ENCODE peak calls at places on chromosome 12, in six cellular contexts. Y is lower leg skin, L is bronchial epithelial cell, M is tibial nerve, J is heart right ventricle, G is choroid plexus epithelial cell. V is an unnamed sample.

GRCh38 chr12:49636574-49636973 is 13.2 kb downstream of the PRPF40B start:
- DNase-seq in Y (no peak), L (no peak), M (no peak), J (no peak), G (no peak), V (no peak)

GRCh38 chr12:114655934-114656697 is 27.9 kb downstream of the TBX3 start:
- DNase-seq in Y (no peak), L (no peak), M (no peak), J (no peak), G (peak), V (no peak)

GRCh38 chr12:15393995-15394394 is 71.7 kb downstream of the PTPRO start:
- DNase-seq in Y (no peak), L (no peak), M (no peak), J (no peak), G (no peak), V (no peak)

GRCh38 chr12:91113621-91114020 is 2.3 kb upstream of the LUM start:
- DNase-seq in Y (no peak), L (no peak), M (no peak), J (no peak), G (no peak), V (no peak)

GRCh38 chr12:79512068-79512467 is 178.7 kb downstream of the PAWR start:
- DNase-seq in Y (no peak), L (no peak), M (no peak), J (no peak), G (no peak), V (no peak)

GRCh38 chr12:88784166-88784565 is 203.9 kb upstream of the KITLG start:
- DNase-seq in Y (no peak), L (no peak), M (no peak), J (no peak), G (peak), V (no peak)

GRCh38 chr12:88247241-88247643 is 105.1 kb downstream of the TMTC3 start:
- DNase-seq in Y (no peak), L (peak), M (no peak), J (no peak), G (peak), V (no peak)

GRCh38 chr12:118183711-118184110 is 47.8 kb downstream of the PEBP1 start:
- DNase-seq in Y (no peak), L (peak), M (no peak), J (no peak), G (no peak), V (no peak)

GRCh38 chr12:120666577-120667390 is 20.2 kb upstream of the MLEC start:
- DNase-seq in Y (no peak), L (no peak), M (no peak), J (no peak), G (no peak), V (no peak)

GRCh38 chr12:24111101-24111500 is 161.6 kb upstream of the SOX5 start:
- DNase-seq in Y (no peak), L (peak), M (no peak), J (no peak), G (peak), V (no peak)

GRCh38 chr12:13436696-13437391 is 240.3 kb downstream of the EMP1 start:
- DNase-seq in Y (no peak), L (peak), M (no peak), J (no peak), G (peak), V (no peak)

GRCh38 chr12:112175361-112176155 is 50.2 kb downstream of the TRAFD1 start:
- DNase-seq in Y (no peak), L (no peak), M (no peak), J (no peak), G (no peak), V (no peak)

GRCh38 chr12:104507672-104508071 is 50.9 kb downstream of the CHST11 start:
- DNase-seq in Y (no peak), L (no peak), M (no peak), J (no peak), G (no peak), V (no peak)

GRCh38 chr12:26245175-26245942 is 50.0 kb downstream of the SSPN start:
- DNase-seq in Y (no peak), L (no peak), M (no peak), J (no peak), G (no peak), V (no peak)
- TF ChIP-seq CTCF in Y (no peak), L (no peak), M (no peak), J (no peak), G (no peak), V (no peak)

GRCh38 chr12:94545937-94546771 is 86.5 kb upstream of the CEP83 start:
- DNase-seq in Y (no peak), L (peak), M (no peak), J (no peak), G (peak), V (peak)
- TF ChIP-seq CTCF in Y (no peak), L (peak), M (peak), J (peak), G (peak), V (peak)

GRCh38 chr12:53195516-53196420 is 11.3 kb downstream of the ITGB7 start:
- DNase-seq in Y (no peak), L (peak), M (no peak), J (no peak), G (no peak), V (no peak)
- TF ChIP-seq CTCF in Y (no peak), L (no peak), M (no peak), J (no peak), G (no peak), V (no peak)

DNA sequence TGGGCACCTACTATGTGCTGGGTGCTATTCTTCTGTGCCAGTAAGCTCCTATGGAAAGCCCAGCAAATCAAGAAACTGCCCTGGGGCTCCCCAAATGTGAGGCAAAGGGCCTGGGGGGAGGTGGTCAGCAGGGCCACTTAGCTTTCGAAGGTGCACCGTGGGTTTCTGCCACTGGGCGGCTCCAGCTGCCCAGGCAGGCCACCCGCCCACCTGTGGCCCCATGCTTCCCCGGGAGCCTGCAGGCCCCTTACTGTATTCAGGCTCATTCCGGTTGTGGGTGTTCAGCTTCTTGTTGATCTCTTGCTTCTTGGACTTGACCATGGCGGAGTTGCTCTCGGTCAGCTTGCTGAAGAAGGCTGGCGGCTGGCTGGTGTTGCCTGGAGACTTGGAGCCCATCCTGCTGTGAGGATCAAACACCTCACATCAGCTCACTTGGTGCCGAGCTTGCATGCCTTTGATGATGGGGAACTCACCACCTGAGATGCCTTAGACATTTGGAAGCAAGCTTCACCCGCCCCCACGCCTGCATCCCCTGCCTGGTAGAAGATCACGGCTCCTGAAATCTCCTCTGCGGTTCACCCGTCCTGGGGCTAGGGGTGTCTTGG is 37.3 kb downstream of the RFLNA start:
- DNase-seq in Y (no peak), L (no peak), M (no peak), J (no peak), G (no peak), V (no peak)
- TF ChIP-seq CTCF in Y (no peak), L (peak), M (no peak), J (peak), G (peak), V (peak)

DNA sequence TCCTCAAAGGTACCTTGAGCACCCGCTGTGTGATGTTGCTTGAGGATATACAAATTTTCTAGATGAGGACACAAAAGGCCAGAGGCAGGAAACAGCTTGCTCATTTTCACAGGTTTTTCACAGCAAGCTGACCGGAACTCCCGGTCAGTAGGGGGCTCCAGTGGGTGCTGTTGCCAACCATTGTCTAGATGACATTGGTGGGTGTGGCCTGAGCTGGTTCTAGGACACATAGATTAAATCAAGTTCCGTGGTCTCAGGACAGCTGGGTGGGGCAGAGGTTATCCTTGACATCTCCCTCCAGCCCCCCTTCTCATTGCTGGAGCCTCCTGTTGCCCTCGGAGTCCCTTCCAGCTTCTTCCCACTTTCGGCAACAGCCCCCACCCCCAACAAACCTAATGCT is 153.6 kb upstream of the FKBP4 start:
- DNase-seq in Y (no peak), L (no peak), M (no peak), J (no peak), G (peak), V (no peak)
- TF ChIP-seq CTCF in Y (no peak), L (no peak), M (no peak), J (peak), G (peak), V (no peak)

V was measured in nephron progenitor cell.